ENCODE peak calls at places on chromosomes 6 and 20, in eight cellular contexts. B, F, V, Z, N, K, L and Q are unnamed samples.

GRCh38 chr6:73231986-73232391 is 6.7 kb upstream of the KHDC1L start:
- DNase-seq in B (no peak), F (no peak), V (no peak), Z (no peak), N (no peak), K (no peak), L (no peak), Q (no peak)

GRCh38 chr20:53903652-53903987 is 166.8 kb downstream of the BCAS1 start:
- DNase-seq in B (no peak), F (no peak), V (no peak), Z (no peak), N (no peak), K (no peak), L (no peak), Q (no peak)

GRCh38 chr20:53574819-53575218 is 18.8 kb downstream of the ZNF217 start:
- DNase-seq in B (no peak), F (no peak), V (no peak), Z (no peak), N (no peak), K (no peak), L (no peak), Q (no peak)

GRCh38 chr6:144149894-144150672 is at the start of gene STX11:
- DNase-seq in B (peak), F (peak), V (peak), Z (no peak), N (no peak), K (peak), L (peak), Q (peak)

GRCh38 chr6:97437087-97437486 is 154.1 kb upstream of the MMS22L start:
- DNase-seq in B (no peak), F (peak), V (no peak), Z (no peak), N (no peak), K (no peak), L (peak), Q (no peak)

GRCh38 chr6:166907373-166907841 is 48.9 kb downstream of the RNASET2 start:
- DNase-seq in B (no peak), F (no peak), V (no peak), Z (no peak), N (no peak), K (no peak), L (no peak), Q (no peak)

GRCh38 chr6:127464161-127464880 is 5.1 kb upstream of the KIAA0408 start:
- DNase-seq in B (no peak), F (peak), V (no peak), Z (no peak), N (no peak), K (no peak), L (no peak), Q (no peak)

GRCh38 chr6:167543602-167544506 is 219.0 kb downstream of the TTLL2 start:
- DNase-seq in B (no peak), F (peak), V (no peak), Z (no peak), N (no peak), K (no peak), L (no peak), Q (no peak)

GRCh38 chr6:152428126-152428525 is 209.0 kb downstream of the SYNE1 start:
- DNase-seq in B (peak), F (peak), V (no peak), Z (no peak), N (no peak), K (no peak), L (no peak), Q (no peak)

GRCh38 chr6:138844203-138844602 is 48.3 kb downstream of the ECT2L start:
- DNase-seq in B (peak), F (peak), V (peak), Z (no peak), N (peak), K (no peak), L (no peak), Q (no peak)